ENCODE peak calls at places on chromosome X, in eight cellular contexts. One of them, this sample, is unnamed.

GRCh38 chrX:107686792-107687191 is 58.5 kb downstream of the PRPS1 start:
- DNase-seq in heart left ventricle: no peak
- DNase-seq in HepG2: no peak
- DNase-seq in neural progenitor cell: no peak
- DNase-seq in ovary: no peak
- DNase-seq in tibial artery: no peak
- DNase-seq in psoas muscle: no peak
- DNase-seq in right atrium auricular region: no peak
- DNase-seq in this sample: no peak

GRCh38 chrX:21132686-21133393 is 241.4 kb upstream of the CNKSR2 start:
- DNase-seq in heart left ventricle: no peak
- DNase-seq in HepG2: no peak
- DNase-seq in neural progenitor cell: no peak
- DNase-seq in ovary: no peak
- DNase-seq in tibial artery: no peak
- DNase-seq in psoas muscle: no peak
- DNase-seq in right atrium auricular region: no peak
- DNase-seq in this sample: peak; percentile 79

GRCh38 chrX:49972313-49972712 is 49.9 kb downstream of the CLCN5 start:
- DNase-seq in heart left ventricle: no peak
- DNase-seq in HepG2: no peak
- DNase-seq in neural progenitor cell: no peak
- DNase-seq in ovary: no peak
- DNase-seq in tibial artery: no peak
- DNase-seq in psoas muscle: no peak
- DNase-seq in right atrium auricular region: no peak
- DNase-seq in this sample: no peak

GRCh38 chrX:8288590-8288989 is 117.5 kb upstream of the VCX2 start:
- DNase-seq in heart left ventricle: no peak
- DNase-seq in HepG2: no peak
- DNase-seq in neural progenitor cell: no peak
- DNase-seq in ovary: no peak
- DNase-seq in tibial artery: no peak
- DNase-seq in psoas muscle: no peak
- DNase-seq in right atrium auricular region: no peak
- DNase-seq in this sample: peak; percentile 42

GRCh38 chrX:10666102-10666501 is 45.7 kb upstream of the MID1 start:
- DNase-seq in heart left ventricle: no peak
- DNase-seq in HepG2: no peak
- DNase-seq in neural progenitor cell: no peak
- DNase-seq in ovary: no peak
- DNase-seq in tibial artery: no peak
- DNase-seq in psoas muscle: no peak
- DNase-seq in right atrium auricular region: no peak
- DNase-seq in this sample: no peak

GRCh38 chrX:132118361-132118760 is 9.5 kb downstream of the FRMD7 start:
- DNase-seq in heart left ventricle: no peak
- DNase-seq in HepG2: no peak
- DNase-seq in neural progenitor cell: peak; percentile 4
- DNase-seq in ovary: no peak
- DNase-seq in tibial artery: no peak
- DNase-seq in psoas muscle: no peak
- DNase-seq in right atrium auricular region: no peak
- DNase-seq in this sample: no peak

GRCh38 chrX:144840616-144841015 is 406.7 kb upstream of the SPANXN1 start:
- DNase-seq in heart left ventricle: no peak
- DNase-seq in HepG2: no peak
- DNase-seq in neural progenitor cell: no peak
- DNase-seq in ovary: no peak
- DNase-seq in tibial artery: no peak
- DNase-seq in psoas muscle: no peak
- DNase-seq in right atrium auricular region: no peak
- DNase-seq in this sample: no peak

GRCh38 chrX:121128946-121129345 is 81.5 kb downstream of the GLUD2 start:
- DNase-seq in heart left ventricle: no peak
- DNase-seq in HepG2: no peak
- DNase-seq in neural progenitor cell: no peak
- DNase-seq in ovary: no peak
- DNase-seq in tibial artery: no peak
- DNase-seq in psoas muscle: no peak
- DNase-seq in right atrium auricular region: no peak
- DNase-seq in this sample: no peak

GRCh38 chrX:38232287-38232686 is 11.6 kb upstream of the SRPX start:
- DNase-seq in heart left ventricle: no peak
- DNase-seq in HepG2: no peak
- DNase-seq in neural progenitor cell: no peak
- DNase-seq in ovary: no peak
- DNase-seq in tibial artery: no peak
- DNase-seq in psoas muscle: no peak
- DNase-seq in right atrium auricular region: no peak
- DNase-seq in this sample: peak; percentile 83

GRCh38 chrX:3120426-3120825 is 79.2 kb downstream of the ARSF start:
- DNase-seq in heart left ventricle: no peak
- DNase-seq in HepG2: no peak
- DNase-seq in neural progenitor cell: no peak
- DNase-seq in ovary: no peak
- DNase-seq in tibial artery: no peak
- DNase-seq in psoas muscle: no peak
- DNase-seq in right atrium auricular region: no peak
- DNase-seq in this sample: no peak

GRCh38 chrX:131734621-131735020 is 190.7 kb downstream of the OR13H1 start:
- DNase-seq in heart left ventricle: peak; percentile 88
- DNase-seq in HepG2: no peak
- DNase-seq in neural progenitor cell: no peak
- DNase-seq in ovary: peak; percentile 76
- DNase-seq in tibial artery: no peak
- DNase-seq in psoas muscle: peak; percentile 71
- DNase-seq in right atrium auricular region: no peak
- DNase-seq in this sample: no peak

GRCh38 chrX:21838937-21839333 is 482 bp upstream of the MBTPS2 start:
- DNase-seq in heart left ventricle: no peak
- DNase-seq in HepG2: peak; percentile 1
- DNase-seq in neural progenitor cell: no peak
- DNase-seq in ovary: no peak
- DNase-seq in tibial artery: no peak
- DNase-seq in psoas muscle: no peak
- DNase-seq in right atrium auricular region: no peak
- DNase-seq in this sample: no peak

GRCh38 chrX:37662181-37662580 is 23.4 kb upstream of the XK start:
- DNase-seq in heart left ventricle: no peak
- DNase-seq in HepG2: no peak
- DNase-seq in neural progenitor cell: no peak
- DNase-seq in ovary: no peak
- DNase-seq in tibial artery: no peak
- DNase-seq in psoas muscle: no peak
- DNase-seq in right atrium auricular region: no peak
- DNase-seq in this sample: no peak

GRCh38 chrX:136779346-136779781 is 1.4 kb downstream of the ARHGEF6 start:
- DNase-seq in heart left ventricle: no peak
- DNase-seq in HepG2: no peak
- DNase-seq in neural progenitor cell: no peak
- DNase-seq in ovary: no peak
- DNase-seq in tibial artery: no peak
- DNase-seq in psoas muscle: no peak
- DNase-seq in right atrium auricular region: no peak
- DNase-seq in this sample: no peak

GRCh38 chrX:130878350-130879341 is 24.4 kb downstream of the ENOX2 start:
- DNase-seq in heart left ventricle: no peak
- DNase-seq in HepG2: no peak
- DNase-seq in neural progenitor cell: no peak
- DNase-seq in ovary: no peak
- DNase-seq in tibial artery: peak; percentile 39
- DNase-seq in psoas muscle: no peak
- DNase-seq in right atrium auricular region: no peak
- DNase-seq in this sample: peak; percentile 75

GRCh38 chrX:65687367-65687766 is 19.9 kb downstream of the MSN start:
- DNase-seq in heart left ventricle: no peak
- DNase-seq in HepG2: no peak
- DNase-seq in neural progenitor cell: no peak
- DNase-seq in ovary: no peak
- DNase-seq in tibial artery: no peak
- DNase-seq in psoas muscle: no peak
- DNase-seq in right atrium auricular region: no peak
- DNase-seq in this sample: no peak

GRCh38 chrX:65688403-65688881 is 21.0 kb downstream of the MSN start:
- DNase-seq in heart left ventricle: no peak
- DNase-seq in HepG2: no peak
- DNase-seq in neural progenitor cell: no peak
- DNase-seq in ovary: no peak
- DNase-seq in tibial artery: no peak
- DNase-seq in psoas muscle: no peak
- DNase-seq in right atrium auricular region: no peak
- DNase-seq in this sample: peak; percentile 33

GRCh38 chrX:65690057-65690855 is 22.8 kb downstream of the MSN start:
- DNase-seq in heart left ventricle: no peak
- DNase-seq in HepG2: no peak
- DNase-seq in neural progenitor cell: no peak
- DNase-seq in ovary: no peak
- DNase-seq in tibial artery: peak; percentile 62
- DNase-seq in psoas muscle: peak; percentile 60
- DNase-seq in right atrium auricular region: peak; percentile 70
- DNase-seq in this sample: no peak

GRCh38 chrX:65686246-65686645 is 18.8 kb downstream of the MSN start:
- DNase-seq in heart left ventricle: peak; percentile 21
- DNase-seq in HepG2: no peak
- DNase-seq in neural progenitor cell: no peak
- DNase-seq in ovary: no peak
- DNase-seq in tibial artery: no peak
- DNase-seq in psoas muscle: no peak
- DNase-seq in right atrium auricular region: no peak
- DNase-seq in this sample: no peak

GRCh38 chrX:65689377-65689776 is 21.9 kb downstream of the MSN start:
- DNase-seq in heart left ventricle: no peak
- DNase-seq in HepG2: no peak
- DNase-seq in neural progenitor cell: no peak
- DNase-seq in ovary: no peak
- DNase-seq in tibial artery: no peak
- DNase-seq in psoas muscle: no peak
- DNase-seq in right atrium auricular region: no peak
- DNase-seq in this sample: peak; percentile 39
- H3K4me1 ChIP-seq in heart left ventricle: peaks cover 79% of the 10 kb centered on the region
- H3K4me1 ChIP-seq in HepG2: no peaks in the 10 kb centered on the region
- H3K4me1 ChIP-seq in neural progenitor cell: no peaks in the 10 kb centered on the region
- H3K4me1 ChIP-seq in ovary: no peaks in the 10 kb centered on the region
- H3K4me1 ChIP-seq in tibial artery: peaks cover 20% of the 10 kb centered on the region
- H3K4me1 ChIP-seq in psoas muscle: peaks cover 42% of the 10 kb centered on the region
- H3K4me1 ChIP-seq in right atrium auricular region: no peaks in the 10 kb centered on the region
- H3K4me1 ChIP-seq in this sample: peaks cover 27% of the 10 kb centered on the region

GRCh38 chrX:97066381-97066780 is 182.7 kb downstream of the RPA4 start:
- DNase-seq in heart left ventricle: no peak
- DNase-seq in HepG2: no peak
- DNase-seq in neural progenitor cell: no peak
- DNase-seq in ovary: no peak
- DNase-seq in tibial artery: no peak
- DNase-seq in psoas muscle: no peak
- DNase-seq in right atrium auricular region: no peak
- DNase-seq in this sample: no peak

GRCh38 chrX:97060019-97060418 is 176.3 kb downstream of the RPA4 start:
- DNase-seq in heart left ventricle: no peak
- DNase-seq in HepG2: no peak
- DNase-seq in neural progenitor cell: peak; percentile 60
- DNase-seq in ovary: no peak
- DNase-seq in tibial artery: no peak
- DNase-seq in psoas muscle: no peak
- DNase-seq in right atrium auricular region: no peak
- DNase-seq in this sample: no peak

GRCh38 chrX:97065973-97066372 is 182.3 kb downstream of the RPA4 start:
- DNase-seq in heart left ventricle: no peak
- DNase-seq in HepG2: no peak
- DNase-seq in neural progenitor cell: no peak
- DNase-seq in ovary: no peak
- DNase-seq in tibial artery: no peak
- DNase-seq in psoas muscle: no peak
- DNase-seq in right atrium auricular region: no peak
- DNase-seq in this sample: peak; percentile 0

GRCh38 chrX:97070346-97070745 is 186.6 kb downstream of the RPA4 start:
- DNase-seq in heart left ventricle: no peak
- DNase-seq in HepG2: no peak
- DNase-seq in neural progenitor cell: no peak
- DNase-seq in ovary: no peak
- DNase-seq in tibial artery: no peak
- DNase-seq in psoas muscle: no peak
- DNase-seq in right atrium auricular region: no peak
- DNase-seq in this sample: no peak

GRCh38 chrX:97065066-97065465 is 181.4 kb downstream of the RPA4 start:
- DNase-seq in heart left ventricle: no peak
- DNase-seq in HepG2: no peak
- DNase-seq in neural progenitor cell: no peak
- DNase-seq in ovary: no peak
- DNase-seq in tibial artery: no peak
- DNase-seq in psoas muscle: no peak
- DNase-seq in right atrium auricular region: no peak
- DNase-seq in this sample: no peak
- TF ChIP-seq CTCF in heart left ventricle: no peak
- TF ChIP-seq CTCF in HepG2: no peak
- TF ChIP-seq CTCF in neural progenitor cell: no peak
- TF ChIP-seq CTCF in ovary: no peak
- TF ChIP-seq CTCF in tibial artery: no peak
- TF ChIP-seq CTCF in psoas muscle: no peak
- TF ChIP-seq CTCF in right atrium auricular region: no peak
- TF ChIP-seq CTCF in this sample: no peak

GRCh38 chrX:55451626-55451989 is 319 bp upstream of the MAGEH1 start:
- DNase-seq in heart left ventricle: no peak
- DNase-seq in HepG2: no peak
- DNase-seq in neural progenitor cell: no peak
- DNase-seq in ovary: no peak
- DNase-seq in tibial artery: no peak
- DNase-seq in psoas muscle: no peak
- DNase-seq in right atrium auricular region: no peak
- DNase-seq in this sample: no peak
- H3K27ac ChIP-seq in heart left ventricle: peak overlapping the region; percentile 80
- H3K27ac ChIP-seq in HepG2: no peak overlapping the region
- H3K27ac ChIP-seq in neural progenitor cell: no peak overlapping the region
- H3K27ac ChIP-seq in ovary: peak overlapping the region; percentile 80
- H3K27ac ChIP-seq in tibial artery: peak overlapping the region; percentile 85
- H3K27ac ChIP-seq in psoas muscle: peak overlapping the region; percentile 59
- H3K27ac ChIP-seq in right atrium auricular region: peak overlapping the region; percentile 88
- H3K27ac ChIP-seq in this sample: no peak overlapping the region

DNA sequence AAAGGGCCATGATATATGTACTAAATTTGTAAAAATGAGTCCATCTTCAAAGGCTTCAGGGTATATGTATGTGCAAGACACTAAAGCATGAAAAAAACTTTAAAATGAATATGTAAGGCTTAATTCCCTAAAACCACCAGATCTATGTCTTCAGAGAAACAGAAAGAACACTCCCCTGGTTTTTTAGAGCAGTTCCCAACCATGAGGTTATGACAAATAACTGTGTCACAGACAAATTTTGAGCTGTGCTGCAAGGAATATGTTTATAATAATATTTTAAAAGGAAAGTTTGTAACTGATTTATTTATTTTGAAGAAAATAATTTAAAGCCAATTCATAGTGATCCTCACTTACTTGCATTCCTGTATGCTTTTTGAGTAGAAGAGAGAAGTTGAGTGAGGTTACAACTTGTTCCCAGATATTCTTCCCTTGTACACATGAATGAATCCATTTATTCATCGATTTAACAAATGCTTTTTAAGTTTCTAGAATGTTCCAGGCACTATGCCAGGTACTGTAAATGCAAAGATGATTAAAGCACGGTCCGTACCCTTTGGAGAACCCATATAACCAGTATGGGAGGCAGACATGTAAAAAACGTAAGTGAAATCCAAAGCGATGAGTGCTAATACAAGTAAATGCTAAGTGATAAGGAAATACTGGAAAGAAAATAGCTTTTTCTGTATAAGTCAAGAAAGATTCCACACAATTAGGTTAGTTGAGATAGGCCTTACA is 295.2 kb upstream of the DIAPH2 start:
- DNase-seq in heart left ventricle: no peak
- DNase-seq in HepG2: no peak
- DNase-seq in neural progenitor cell: no peak
- DNase-seq in ovary: no peak
- DNase-seq in tibial artery: no peak
- DNase-seq in psoas muscle: no peak
- DNase-seq in right atrium auricular region: no peak
- DNase-seq in this sample: peak; percentile 37
- H3K4me1 ChIP-seq in heart left ventricle: no peaks in the 10 kb centered on the region
- H3K4me1 ChIP-seq in HepG2: no peaks in the 10 kb centered on the region
- H3K4me1 ChIP-seq in neural progenitor cell: no peaks in the 10 kb centered on the region
- H3K4me1 ChIP-seq in ovary: no peaks in the 10 kb centered on the region
- H3K4me1 ChIP-seq in tibial artery: no peaks in the 10 kb centered on the region
- H3K4me1 ChIP-seq in psoas muscle: no peaks in the 10 kb centered on the region
- H3K4me1 ChIP-seq in right atrium auricular region: no peaks in the 10 kb centered on the region
- H3K4me1 ChIP-seq in this sample: no peaks in the 10 kb centered on the region